ENCODE peak calls at places on chromosome X, in ten cellular contexts. One of them, this sample, is unnamed.

GRCh38 chrX:153932220-153932915 is 2.5 kb downstream of the NAA10 start:
- DNase-seq in NCI-H748 treated with DMSO at 0.1 percent for 48 hours: no peak
- DNase-seq in H9: no peak
- DNase-seq in activated CD8-positive, alpha-beta memory T cell treated with anti-CD3 and anti-CD28 coated beads, Interleukin-2, amount 50 U/mL, for 4 hours: no peak
- DNase-seq in Right ventricle myocardium superior: no peak
- DNase-seq in HCT116: no peak
- DNase-seq in SK-N-SH: no peak
- DNase-seq in astrocyte of the spinal cord: no peak
- DNase-seq in stimulated activated CD4-positive, alpha-beta T cell treated with anti-CD3 and anti-CD28 coated beads, Interleukin-4, amount 100 ng/mL, for 4 hours: no peak
- DNase-seq in NCI-H2107: no peak
- DNase-seq in this sample: no peak

GRCh38 chrX:92260102-92260501 is 480.9 kb downstream of the PCDH11X start:
- DNase-seq in H9: peak
- DNase-seq in NCI-H748 treated with DMSO at 0.1 percent for 48 hours: no peak
- DNase-seq in activated CD8-positive, alpha-beta memory T cell treated with anti-CD3 and anti-CD28 coated beads, Interleukin-2, amount 50 U/mL, for 4 hours: no peak
- DNase-seq in astrocyte of the spinal cord: no peak
- DNase-seq in NCI-H2107: no peak
- DNase-seq in Right ventricle myocardium superior: no peak
- DNase-seq in SK-N-SH: no peak
- DNase-seq in HCT116: no peak
- DNase-seq in stimulated activated CD4-positive, alpha-beta T cell treated with anti-CD3 and anti-CD28 coated beads, Interleukin-4, amount 100 ng/mL, for 4 hours: no peak
- DNase-seq in this sample: peak

GRCh38 chrX:65551086-65551485 is 16.5 kb upstream of the LAS1L start:
- DNase-seq in NCI-H748 treated with DMSO at 0.1 percent for 48 hours: no peak
- DNase-seq in NCI-H2107: no peak
- DNase-seq in SK-N-SH: no peak
- DNase-seq in stimulated activated CD4-positive, alpha-beta T cell treated with anti-CD3 and anti-CD28 coated beads, Interleukin-4, amount 100 ng/mL, for 4 hours: no peak
- DNase-seq in activated CD8-positive, alpha-beta memory T cell treated with anti-CD3 and anti-CD28 coated beads, Interleukin-2, amount 50 U/mL, for 4 hours: no peak
- DNase-seq in HCT116: no peak
- DNase-seq in H9: no peak
- DNase-seq in Right ventricle myocardium superior: no peak
- DNase-seq in astrocyte of the spinal cord: no peak
- DNase-seq in this sample: no peak

GRCh38 chrX:40105791-40106676 is 8.3 kb upstream of the BCOR start:
- DNase-seq in Right ventricle myocardium superior: peak
- DNase-seq in H9: peak
- DNase-seq in activated CD8-positive, alpha-beta memory T cell treated with anti-CD3 and anti-CD28 coated beads, Interleukin-2, amount 50 U/mL, for 4 hours: peak
- DNase-seq in HCT116: no peak
- DNase-seq in stimulated activated CD4-positive, alpha-beta T cell treated with anti-CD3 and anti-CD28 coated beads, Interleukin-4, amount 100 ng/mL, for 4 hours: peak
- DNase-seq in NCI-H748 treated with DMSO at 0.1 percent for 48 hours: peak
- DNase-seq in astrocyte of the spinal cord: no peak
- DNase-seq in NCI-H2107: peak
- DNase-seq in SK-N-SH: peak
- DNase-seq in this sample: peak

GRCh38 chrX:111114806-111115205 is 18.8 kb downstream of the PAK3 start:
- DNase-seq in HCT116: no peak
- DNase-seq in NCI-H2107: no peak
- DNase-seq in H9: no peak
- DNase-seq in SK-N-SH: no peak
- DNase-seq in activated CD8-positive, alpha-beta memory T cell treated with anti-CD3 and anti-CD28 coated beads, Interleukin-2, amount 50 U/mL, for 4 hours: no peak
- DNase-seq in stimulated activated CD4-positive, alpha-beta T cell treated with anti-CD3 and anti-CD28 coated beads, Interleukin-4, amount 100 ng/mL, for 4 hours: no peak
- DNase-seq in astrocyte of the spinal cord: no peak
- DNase-seq in Right ventricle myocardium superior: no peak
- DNase-seq in NCI-H748 treated with DMSO at 0.1 percent for 48 hours: no peak
- DNase-seq in this sample: peak

GRCh38 chrX:151711154-151711553 is 4.7 kb upstream of the FATE1 start:
- DNase-seq in H9: no peak
- DNase-seq in Right ventricle myocardium superior: no peak
- DNase-seq in stimulated activated CD4-positive, alpha-beta T cell treated with anti-CD3 and anti-CD28 coated beads, Interleukin-4, amount 100 ng/mL, for 4 hours: no peak
- DNase-seq in NCI-H2107: no peak
- DNase-seq in HCT116: no peak
- DNase-seq in SK-N-SH: no peak
- DNase-seq in astrocyte of the spinal cord: no peak
- DNase-seq in NCI-H748 treated with DMSO at 0.1 percent for 48 hours: no peak
- DNase-seq in activated CD8-positive, alpha-beta memory T cell treated with anti-CD3 and anti-CD28 coated beads, Interleukin-2, amount 50 U/mL, for 4 hours: no peak
- DNase-seq in this sample: no peak

GRCh38 chrX:19987856-19988255 is 3.0 kb downstream of the BCLAF3 start:
- DNase-seq in activated CD8-positive, alpha-beta memory T cell treated with anti-CD3 and anti-CD28 coated beads, Interleukin-2, amount 50 U/mL, for 4 hours: no peak
- DNase-seq in NCI-H748 treated with DMSO at 0.1 percent for 48 hours: no peak
- DNase-seq in SK-N-SH: no peak
- DNase-seq in NCI-H2107: no peak
- DNase-seq in astrocyte of the spinal cord: no peak
- DNase-seq in Right ventricle myocardium superior: no peak
- DNase-seq in stimulated activated CD4-positive, alpha-beta T cell treated with anti-CD3 and anti-CD28 coated beads, Interleukin-4, amount 100 ng/mL, for 4 hours: no peak
- DNase-seq in H9: no peak
- DNase-seq in HCT116: no peak
- DNase-seq in this sample: no peak

GRCh38 chrX:74613350-74614192 is 853 bp downstream of the RLIM start:
- DNase-seq in NCI-H2107: no peak
- DNase-seq in SK-N-SH: peak
- DNase-seq in activated CD8-positive, alpha-beta memory T cell treated with anti-CD3 and anti-CD28 coated beads, Interleukin-2, amount 50 U/mL, for 4 hours: no peak
- DNase-seq in stimulated activated CD4-positive, alpha-beta T cell treated with anti-CD3 and anti-CD28 coated beads, Interleukin-4, amount 100 ng/mL, for 4 hours: peak
- DNase-seq in NCI-H748 treated with DMSO at 0.1 percent for 48 hours: peak
- DNase-seq in Right ventricle myocardium superior: peak
- DNase-seq in astrocyte of the spinal cord: peak
- DNase-seq in H9: no peak
- DNase-seq in HCT116: no peak
- DNase-seq in this sample: peak

GRCh38 chrX:19347916-19348315 is 4.2 kb downstream of the PDHA1 start:
- DNase-seq in HCT116: no peak
- DNase-seq in H9: no peak
- DNase-seq in NCI-H748 treated with DMSO at 0.1 percent for 48 hours: no peak
- DNase-seq in NCI-H2107: no peak
- DNase-seq in stimulated activated CD4-positive, alpha-beta T cell treated with anti-CD3 and anti-CD28 coated beads, Interleukin-4, amount 100 ng/mL, for 4 hours: no peak
- DNase-seq in activated CD8-positive, alpha-beta memory T cell treated with anti-CD3 and anti-CD28 coated beads, Interleukin-2, amount 50 U/mL, for 4 hours: no peak
- DNase-seq in astrocyte of the spinal cord: no peak
- DNase-seq in SK-N-SH: no peak
- DNase-seq in Right ventricle myocardium superior: no peak
- DNase-seq in this sample: no peak

GRCh38 chrX:85992811-85993229 is 54.5 kb downstream of the CHM start:
- DNase-seq in activated CD8-positive, alpha-beta memory T cell treated with anti-CD3 and anti-CD28 coated beads, Interleukin-2, amount 50 U/mL, for 4 hours: no peak
- DNase-seq in stimulated activated CD4-positive, alpha-beta T cell treated with anti-CD3 and anti-CD28 coated beads, Interleukin-4, amount 100 ng/mL, for 4 hours: no peak
- DNase-seq in Right ventricle myocardium superior: no peak
- DNase-seq in H9: no peak
- DNase-seq in astrocyte of the spinal cord: peak
- DNase-seq in SK-N-SH: no peak
- DNase-seq in NCI-H2107: no peak
- DNase-seq in NCI-H748 treated with DMSO at 0.1 percent for 48 hours: peak
- DNase-seq in HCT116: peak
- DNase-seq in this sample: peak

GRCh38 chrX:18931972-18932371 is 51.9 kb downstream of the PHKA2 start:
- DNase-seq in astrocyte of the spinal cord: peak
- DNase-seq in activated CD8-positive, alpha-beta memory T cell treated with anti-CD3 and anti-CD28 coated beads, Interleukin-2, amount 50 U/mL, for 4 hours: no peak
- DNase-seq in stimulated activated CD4-positive, alpha-beta T cell treated with anti-CD3 and anti-CD28 coated beads, Interleukin-4, amount 100 ng/mL, for 4 hours: no peak
- DNase-seq in Right ventricle myocardium superior: no peak
- DNase-seq in NCI-H748 treated with DMSO at 0.1 percent for 48 hours: peak
- DNase-seq in HCT116: no peak
- DNase-seq in SK-N-SH: peak
- DNase-seq in NCI-H2107: no peak
- DNase-seq in H9: no peak
- DNase-seq in this sample: peak

GRCh38 chrX:69045616-69046345 is 119.5 kb downstream of the PJA1 start:
- DNase-seq in Right ventricle myocardium superior: no peak
- DNase-seq in HCT116: no peak
- DNase-seq in SK-N-SH: no peak
- DNase-seq in activated CD8-positive, alpha-beta memory T cell treated with anti-CD3 and anti-CD28 coated beads, Interleukin-2, amount 50 U/mL, for 4 hours: no peak
- DNase-seq in stimulated activated CD4-positive, alpha-beta T cell treated with anti-CD3 and anti-CD28 coated beads, Interleukin-4, amount 100 ng/mL, for 4 hours: no peak
- DNase-seq in NCI-H2107: no peak
- DNase-seq in astrocyte of the spinal cord: no peak
- DNase-seq in H9: peak
- DNase-seq in NCI-H748 treated with DMSO at 0.1 percent for 48 hours: no peak
- DNase-seq in this sample: peak

GRCh38 chrX:3697701-3698279 is 15.7 kb downstream of the PRKX start:
- DNase-seq in HCT116: no peak
- DNase-seq in stimulated activated CD4-positive, alpha-beta T cell treated with anti-CD3 and anti-CD28 coated beads, Interleukin-4, amount 100 ng/mL, for 4 hours: no peak
- DNase-seq in H9: no peak
- DNase-seq in Right ventricle myocardium superior: peak
- DNase-seq in activated CD8-positive, alpha-beta memory T cell treated with anti-CD3 and anti-CD28 coated beads, Interleukin-2, amount 50 U/mL, for 4 hours: no peak
- DNase-seq in NCI-H748 treated with DMSO at 0.1 percent for 48 hours: peak
- DNase-seq in NCI-H2107: peak
- DNase-seq in SK-N-SH: no peak
- DNase-seq in astrocyte of the spinal cord: peak
- DNase-seq in this sample: peak

This sample was measured in mesendoderm.